ENCODE peak calls at places on chromosomes 11 and 22, in five cellular contexts. O is IMR-90; C is activated T-cell treated with anti-CD3 and anti-CD28 coated beads, Interleukin-2, amount 50 U/mL, for 24 hours; M is NB4; W is HFFc6. A is an unnamed sample.

GRCh38 chr22:44850946-44851345 is 98.6 kb downstream of the ARHGAP8 start:
- DNase-seq in O (no peak), C (no peak), W (no peak), M (peak), A (no peak)

GRCh38 chr11:72229925-72230763 is 5.6 kb downstream of the INPPL1 start:
- DNase-seq in O (no peak), M (no peak), C (no peak), W (no peak), A (no peak)

GRCh38 chr11:117523680-117524079 is 196.0 kb downstream of the CEP164 start:
- DNase-seq in O (peak), W (peak), M (no peak), C (no peak), A (no peak)

GRCh38 chr11:102111787-102112653 is 1.8 kb downstream of the YAP1 start:
- DNase-seq in O (peak), C (peak), W (peak), M (peak), A (peak)

GRCh38 chr11:83168756-83169155 is 11.8 kb downstream of the PCF11 start:
- DNase-seq in C (no peak), W (no peak), O (no peak), M (no peak), A (no peak)

GRCh38 chr11:130415719-130416536 is 12.5 kb downstream of the ADAMTS8 start:
- DNase-seq in C (no peak), M (no peak), W (no peak), O (peak), A (no peak)

GRCh38 chr22:36775589-36775965 is 342 bp downstream of the IFT27 start:
- DNase-seq in M (no peak), W (no peak), O (peak), C (no peak), A (no peak)

GRCh38 chr11:76783901-76784813 is 1.0 kb downstream of the TSKU start:
- DNase-seq in W (peak), O (peak), C (no peak), M (peak), A (no peak)

GRCh38 chr22:19717691-19718254 is 3.5 kb downstream of the SEPTIN5 start:
- DNase-seq in O (peak), W (peak), M (peak), C (peak), A (no peak)

GRCh38 chr22:45612940-45613339 is 58.7 kb upstream of the ATXN10 start:
- DNase-seq in M (no peak), O (no peak), C (no peak), W (peak), A (no peak)

GRCh38 chr22:37472418-37473006 is 13.7 kb downstream of the MFNG start:
- DNase-seq in C (no peak), O (peak), M (peak), W (no peak), A (no peak)

GRCh38 chr11:106309070-106309684 is 231.7 kb downstream of the AASDHPPT start:
- DNase-seq in W (no peak), O (no peak), M (peak), C (no peak), A (no peak)

GRCh38 chr11:79419120-79419519 is 21.7 kb downstream of the TENM4 start:
- DNase-seq in M (no peak), C (no peak), W (peak), O (peak), A (no peak)

GRCh38 chr11:132115454-132115853 is 745.0 kb downstream of the NTM start:
- DNase-seq in O (peak), M (no peak), C (no peak), W (peak), A (no peak)

GRCh38 chr22:40177738-40178416 is at the start of gene TNRC6B:
- DNase-seq in M (peak), C (peak), O (peak), W (peak), A (peak)

GRCh38 chr11:2510626-2511402 is 66.0 kb downstream of the KCNQ1 start:
- DNase-seq in O (no peak), M (no peak), C (no peak), W (no peak), A (no peak)

GRCh38 chr11:95910638-95911368 is 13.1 kb downstream of the MTMR2 start:
- DNase-seq in M (no peak), C (no peak), O (no peak), W (no peak), A (no peak)

GRCh38 chr11:35412285-35412684 is 7.1 kb downstream of the SLC1A2 start:
- DNase-seq in M (peak), W (no peak), C (no peak), O (peak), A (no peak)

GRCh38 chr11:86849679-86850078 is 49.3 kb downstream of the PRSS23 start:
- DNase-seq in C (no peak), M (no peak), W (no peak), O (no peak), A (no peak)

GRCh38 chr11:20261526-20261925 is 101.3 kb upstream of the DBX1 start:
- DNase-seq in W (no peak), O (peak), C (no peak), M (no peak), A (no peak)

GRCh38 chr22:49882519-49883293 is 29.1 kb downstream of the ZBED4 start:
- DNase-seq in O (peak), W (no peak), M (no peak), C (no peak), A (no peak)

GRCh38 chr11:3165152-3165705 is at the start of gene OSBPL5:
- DNase-seq in M (peak), W (peak), C (peak), O (peak), A (no peak)

GRCh38 chr11:45563801-45564200 is 101.6 kb downstream of the CHST1 start:
- DNase-seq in C (no peak), M (no peak), O (no peak), W (no peak), A (no peak)

GRCh38 chr22:20016734-20017621 is at the start of gene ARVCF:
- DNase-seq in M (peak), W (peak), O (peak), C (peak), A (no peak)

GRCh38 chr11:7522546-7522945 is 8.7 kb downstream of the PPFIBP2 start:
- DNase-seq in W (no peak), M (no peak), O (no peak), C (no peak), A (no peak)

A was measured in retinal pigment epithelial cell.